ENCODE peak calls at places on chromosomes 6 and 20, in ten cellular contexts. H, Y, U, S, M, V, G, I, E and P are unnamed samples.

GRCh38 chr20:17571153-17571527 is 1.3 kb downstream of the DSTN start:
- DNase-seq in S (peak; percentile 35), Y (no peak), I (no peak), E (no peak), V (no peak), G (peak; percentile 41), U (no peak), H (no peak), M (no peak), P (no peak)

GRCh38 chr6:392441-393390 is 1.2 kb downstream of the IRF4 start:
- DNase-seq in Y (no peak), G (no peak), I (no peak), U (no peak), M (no peak), S (peak; percentile 60), H (peak; percentile 41), V (no peak), E (no peak), P (no peak)

GRCh38 chr20:32514760-32515159 is 70.4 kb downstream of the NOL4L start:
- DNase-seq in V (no peak), G (no peak), M (no peak), I (no peak), Y (no peak), H (no peak), S (no peak), U (no peak), E (no peak), P (no peak)

GRCh38 chr6:41073968-41074691 is 1.4 kb downstream of the NFYA start:
- DNase-seq in H (no peak), I (no peak), V (no peak), E (no peak), G (peak; percentile 33), U (no peak), M (no peak), Y (no peak), S (no peak), P (no peak)

GRCh38 chr6:157329829-157330228 is 6.5 kb upstream of the TMEM242 start:
- DNase-seq in I (no peak), E (no peak), U (no peak), G (peak; percentile 66), H (no peak), V (no peak), M (no peak), S (no peak), Y (no peak), P (no peak)

GRCh38 chr6:106133040-106133439 is 46.9 kb downstream of the PRDM1 start:
- DNase-seq in M (no peak), Y (no peak), H (no peak), E (no peak), G (no peak), V (no peak), S (no peak), I (no peak), U (no peak), P (no peak)

GRCh38 chr6:20455175-20456075 is 53.7 kb downstream of the E2F3 start:
- DNase-seq in V (no peak), Y (no peak), M (no peak), H (no peak), U (no peak), I (no peak), S (no peak), E (no peak), G (peak; percentile 13), P (no peak)

GRCh38 chr20:1441133-1441532 is 25.5 kb downstream of the NSFL1C start:
- DNase-seq in V (no peak), M (no peak), H (no peak), G (no peak), I (no peak), Y (no peak), E (no peak), S (no peak), U (no peak), P (no peak)

GRCh38 chr6:125765944-125766343 is 16.5 kb downstream of the HEY2 start:
- DNase-seq in I (no peak), S (no peak), U (no peak), M (no peak), G (no peak), V (no peak), H (no peak), Y (no peak), E (no peak), P (no peak)

GRCh38 chr6:50819527-50819905 is 845 bp downstream of the TFAP2B start:
- DNase-seq in V (no peak), E (no peak), I (no peak), M (no peak), S (no peak), Y (no peak), H (no peak), G (peak; percentile 20), U (no peak), P (peak; percentile 47)

GRCh38 chr6:151335930-151336329 is 55.4 kb downstream of the ZBTB2 start:
- DNase-seq in I (no peak), E (no peak), V (no peak), Y (no peak), M (no peak), H (no peak), G (no peak), S (no peak), U (no peak), P (no peak)

GRCh38 chr6:42171813-42172595 is 1.2 kb upstream of the GUCA1A start:
- DNase-seq in V (no peak), H (no peak), M (no peak), S (no peak), E (no peak), I (no peak), U (no peak), G (no peak), Y (no peak), P (no peak)

DNA sequence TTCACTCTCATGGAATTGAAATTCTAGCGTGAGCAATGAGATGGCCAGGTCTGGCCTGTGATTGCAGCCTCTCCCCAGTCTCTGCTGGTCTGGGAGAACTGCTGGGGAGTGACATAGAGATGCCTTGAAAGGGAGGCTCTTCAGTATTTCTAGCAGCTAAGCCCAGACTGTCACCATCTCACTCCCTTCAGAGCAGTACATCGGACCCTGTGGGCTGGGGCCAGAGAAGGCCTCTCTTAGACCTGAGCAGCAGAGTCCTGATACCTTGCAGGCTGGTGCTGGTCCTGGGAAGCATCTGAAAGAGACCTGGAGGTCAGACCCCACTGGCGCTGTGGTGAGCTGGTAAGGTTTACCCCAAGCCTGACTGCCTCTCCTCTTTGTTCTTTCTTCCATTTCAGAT is 87.4 kb downstream of the TCP11 start:
- DNase-seq in E (no peak), M (no peak), H (no peak), I (no peak), G (no peak), U (no peak), S (no peak), V (peak; percentile 22), Y (no peak), P (no peak)
- H3K27ac ChIP-seq in E (peak overlapping the region; percentile 92), M (no peak overlapping the region), H (no peak overlapping the region), I (no peak overlapping the region), G (no peak overlapping the region), U (no peak overlapping the region), S (no peak overlapping the region), V (peak overlapping the region; percentile 4), Y (no peak overlapping the region), P (peak overlapping the region; percentile 47)

GRCh38 chr20:23087587-23088275 is 1.6 kb upstream of the CD93 start:
- DNase-seq in Y (no peak), U (no peak), E (no peak), G (no peak), I (no peak), V (no peak), M (no peak), S (no peak), H (no peak), P (no peak)
- H3K4me1 ChIP-seq in Y (no peaks in the 10 kb centered on the region), U (no peaks in the 10 kb centered on the region), E (peaks cover 52% of the 10 kb centered on the region), G (peaks cover 24% of the 10 kb centered on the region), I (no peaks in the 10 kb centered on the region), V (peaks cover 7% of the 10 kb centered on the region), M (no peaks in the 10 kb centered on the region), S (no peaks in the 10 kb centered on the region), H (no peaks in the 10 kb centered on the region), P (peaks cover 7% of the 10 kb centered on the region)

GRCh38 chr6:32439708-32440214 is at the start of gene HLA-DRA:
- DNase-seq in G (peak; percentile 58), H (no peak), I (peak; percentile 42), M (no peak), Y (peak; percentile 23), V (no peak), U (peak; percentile 30), S (peak; percentile 89), E (no peak), P (no peak)
- H3K27ac ChIP-seq in G (no peak within 1 kb of the TSS), H (no peak within 1 kb of the TSS), I (no peak within 1 kb of the TSS), M (no peak within 1 kb of the TSS), Y (no peak within 1 kb of the TSS), V (peak within 1 kb of the TSS; percentile 79), U (no peak within 1 kb of the TSS), S (peak within 1 kb of the TSS; percentile 88), E (peak within 1 kb of the TSS; percentile 80), P (peak within 1 kb of the TSS; percentile 50)

GRCh38 chr6:31734703-31735500 is 1.4 kb downstream of the CLIC1 start:
- DNase-seq in V (peak; percentile 60), H (peak; percentile 65), G (peak; percentile 68), Y (no peak), E (peak; percentile 38), S (peak; percentile 67), U (peak; percentile 83), I (no peak), M (peak; percentile 53), P (peak; percentile 77)
- H3K4me1 ChIP-seq in V (peaks cover 38% of the 10 kb centered on the region), H (peaks cover 54% of the 10 kb centered on the region), G (peaks cover 27% of the 10 kb centered on the region), Y (peaks cover 26% of the 10 kb centered on the region), E (peaks cover 93% of the 10 kb centered on the region), S (peaks cover 53% of the 10 kb centered on the region), U (peaks cover 16% of the 10 kb centered on the region), I (peaks cover 29% of the 10 kb centered on the region), M (peaks cover 45% of the 10 kb centered on the region), P (peaks cover 9% of the 10 kb centered on the region)

GRCh38 chr6:36576573-36576972 is 17.6 kb upstream of the SRSF3 start:
- DNase-seq in H (no peak), Y (no peak), U (no peak), S (peak; percentile 59), E (no peak), V (no peak), M (no peak), G (no peak), I (no peak), P (no peak)
- H3K27ac ChIP-seq in H (no peak overlapping the region), Y (no peak overlapping the region), U (no peak overlapping the region), S (no peak overlapping the region), E (no peak overlapping the region), V (no peak overlapping the region), M (peak overlapping the region; percentile 77), G (no peak overlapping the region), I (no peak overlapping the region), P (no peak overlapping the region)